ENCODE peak calls at places on chromosome 5, in five cellular contexts. One of them, this sample, is unnamed.
A peak's percentile ranks its signal among the peaks of the same experiment; 100 is the strongest.

GRCh38 chr5:103090791-103091190 is 29.1 kb downstream of the GIN1 start:
- DNase-seq in HCEC 1CT: no peak
- DNase-seq in nephron progenitor cell: no peak
- DNase-seq in neural progenitor cell: no peak
- DNase-seq in GM13977: no peak
- DNase-seq in this sample: no peak

GRCh38 chr5:36398137-36398536 is 96.4 kb upstream of the RANBP3L start:
- DNase-seq in HCEC 1CT: peak; percentile 74
- DNase-seq in nephron progenitor cell: no peak
- DNase-seq in neural progenitor cell: peak; percentile 47
- DNase-seq in GM13977: no peak
- DNase-seq in this sample: no peak

GRCh38 chr5:142057697-142058056 is 44.9 kb upstream of the GNPDA1 start:
- DNase-seq in HCEC 1CT: no peak
- DNase-seq in nephron progenitor cell: no peak
- DNase-seq in neural progenitor cell: no peak
- DNase-seq in GM13977: no peak
- DNase-seq in this sample: no peak

GRCh38 chr5:54387659-54388232 is 67.8 kb upstream of the HSPB3 start:
- DNase-seq in HCEC 1CT: peak; percentile 45
- DNase-seq in nephron progenitor cell: no peak
- DNase-seq in neural progenitor cell: no peak
- DNase-seq in GM13977: peak; percentile 32
- DNase-seq in this sample: no peak

GRCh38 chr5:78778538-78778937 is 130.0 kb upstream of the LHFPL2 start:
- DNase-seq in HCEC 1CT: peak; percentile 79
- DNase-seq in nephron progenitor cell: no peak
- DNase-seq in neural progenitor cell: no peak
- DNase-seq in GM13977: no peak
- DNase-seq in this sample: no peak

GRCh38 chr5:14097998-14098471 is 45.1 kb upstream of the TRIO start:
- DNase-seq in HCEC 1CT: peak; percentile 92
- DNase-seq in nephron progenitor cell: no peak
- DNase-seq in neural progenitor cell: no peak
- DNase-seq in GM13977: no peak
- DNase-seq in this sample: no peak

GRCh38 chr5:64632251-64632650 is 58.1 kb upstream of the SHISAL2B start:
- DNase-seq in HCEC 1CT: peak; percentile 14
- DNase-seq in nephron progenitor cell: no peak
- DNase-seq in neural progenitor cell: no peak
- DNase-seq in GM13977: no peak
- DNase-seq in this sample: no peak

GRCh38 chr5:65525726-65526125 is 37.2 kb downstream of the CENPK start:
- DNase-seq in HCEC 1CT: no peak
- DNase-seq in nephron progenitor cell: no peak
- DNase-seq in neural progenitor cell: no peak
- DNase-seq in GM13977: no peak
- DNase-seq in this sample: no peak

GRCh38 chr5:129067745-129068144 is 26.8 kb upstream of the ISOC1 start:
- DNase-seq in HCEC 1CT: no peak
- DNase-seq in nephron progenitor cell: no peak
- DNase-seq in neural progenitor cell: no peak
- DNase-seq in GM13977: no peak
- DNase-seq in this sample: no peak

GRCh38 chr5:132459031-132459982 is 31.3 kb downstream of the IRF1 start:
- DNase-seq in HCEC 1CT: no peak
- DNase-seq in nephron progenitor cell: no peak
- DNase-seq in neural progenitor cell: no peak
- DNase-seq in GM13977: no peak
- DNase-seq in this sample: no peak

GRCh38 chr5:40736103-40736875 is 19.5 kb downstream of the TTC33 start:
- DNase-seq in HCEC 1CT: peak; percentile 61
- DNase-seq in nephron progenitor cell: no peak
- DNase-seq in neural progenitor cell: peak; percentile 37
- DNase-seq in GM13977: peak; percentile 48
- DNase-seq in this sample: no peak

GRCh38 chr5:5347442-5347841 is 75.0 kb upstream of the ICE1 start:
- DNase-seq in HCEC 1CT: no peak
- DNase-seq in nephron progenitor cell: no peak
- DNase-seq in neural progenitor cell: no peak
- DNase-seq in GM13977: no peak
- DNase-seq in this sample: no peak

GRCh38 chr5:153968761-153969562 is 69.7 kb downstream of the FAM114A2 start:
- DNase-seq in HCEC 1CT: no peak
- DNase-seq in nephron progenitor cell: no peak
- DNase-seq in neural progenitor cell: no peak
- DNase-seq in GM13977: no peak
- DNase-seq in this sample: no peak

GRCh38 chr5:65728219-65728618 is 6.2 kb downstream of the NLN start:
- DNase-seq in HCEC 1CT: peak; percentile 43
- DNase-seq in nephron progenitor cell: no peak
- DNase-seq in neural progenitor cell: no peak
- DNase-seq in GM13977: no peak
- DNase-seq in this sample: no peak

GRCh38 chr5:159833846-159834245 is 82.4 kb upstream of the ADRA1B start:
- DNase-seq in HCEC 1CT: no peak
- DNase-seq in nephron progenitor cell: no peak
- DNase-seq in neural progenitor cell: no peak
- DNase-seq in GM13977: no peak
- DNase-seq in this sample: no peak

GRCh38 chr5:146540421-146540820 is 24.4 kb upstream of the GPR151 start:
- DNase-seq in HCEC 1CT: no peak
- DNase-seq in nephron progenitor cell: no peak
- DNase-seq in neural progenitor cell: no peak
- DNase-seq in GM13977: no peak
- DNase-seq in this sample: no peak

GRCh38 chr5:1014346-1014745 is 5.7 kb downstream of the NKD2 start:
- DNase-seq in HCEC 1CT: no peak
- DNase-seq in nephron progenitor cell: no peak
- DNase-seq in neural progenitor cell: no peak
- DNase-seq in GM13977: no peak
- DNase-seq in this sample: no peak

GRCh38 chr5:34499001-34499734 is 157.0 kb upstream of the RAI14 start:
- DNase-seq in HCEC 1CT: peak; percentile 91
- DNase-seq in nephron progenitor cell: no peak
- DNase-seq in neural progenitor cell: no peak
- DNase-seq in GM13977: no peak
- DNase-seq in this sample: no peak

GRCh38 chr5:98827862-98828261 is 54.4 kb downstream of the RGMB start:
- DNase-seq in HCEC 1CT: no peak
- DNase-seq in nephron progenitor cell: no peak
- DNase-seq in neural progenitor cell: no peak
- DNase-seq in GM13977: no peak
- DNase-seq in this sample: no peak

GRCh38 chr5:135255461-135256178 is 143.4 kb downstream of the MACROH2A1 start:
- DNase-seq in HCEC 1CT: no peak
- DNase-seq in nephron progenitor cell: no peak
- DNase-seq in neural progenitor cell: no peak
- DNase-seq in GM13977: no peak
- DNase-seq in this sample: no peak

GRCh38 chr5:155728146-155728856 is 598.7 kb upstream of the SGCD start:
- DNase-seq in HCEC 1CT: no peak
- DNase-seq in nephron progenitor cell: peak; percentile 72
- DNase-seq in neural progenitor cell: peak; percentile 83
- DNase-seq in GM13977: peak; percentile 30
- DNase-seq in this sample: peak; percentile 29

GRCh38 chr5:95715799-95716461 is 15.2 kb upstream of the RHOBTB3 start:
- DNase-seq in HCEC 1CT: peak; percentile 90
- DNase-seq in nephron progenitor cell: no peak
- DNase-seq in neural progenitor cell: no peak
- DNase-seq in GM13977: peak; percentile 37
- DNase-seq in this sample: no peak

GRCh38 chr5:78526049-78526525 is 122.5 kb downstream of the LHFPL2 start:
- DNase-seq in HCEC 1CT: peak; percentile 87
- DNase-seq in nephron progenitor cell: no peak
- DNase-seq in neural progenitor cell: no peak
- DNase-seq in GM13977: peak; percentile 30
- DNase-seq in this sample: no peak

GRCh38 chr5:146965781-146966659 is 87.5 kb upstream of the PPP2R2B start:
- DNase-seq in HCEC 1CT: peak; percentile 59
- DNase-seq in nephron progenitor cell: peak; percentile 64
- DNase-seq in neural progenitor cell: peak; percentile 82
- DNase-seq in GM13977: peak; percentile 35
- DNase-seq in this sample: peak; percentile 28

GRCh38 chr5:53303105-53303504 is 177.3 kb upstream of the FST start:
- DNase-seq in HCEC 1CT: peak; percentile 96
- DNase-seq in nephron progenitor cell: no peak
- DNase-seq in neural progenitor cell: no peak
- DNase-seq in GM13977: no peak
- DNase-seq in this sample: no peak

GRCh38 chr5:124743534-124744169 is 2.8 kb downstream of the ZNF608 start:
- DNase-seq in HCEC 1CT: no peak
- DNase-seq in nephron progenitor cell: no peak
- DNase-seq in neural progenitor cell: peak; percentile 30
- DNase-seq in GM13977: no peak
- DNase-seq in this sample: no peak

GRCh38 chr5:133327946-133328401 is 276.2 kb downstream of the HSPA4 start:
- DNase-seq in HCEC 1CT: no peak
- DNase-seq in nephron progenitor cell: no peak
- DNase-seq in neural progenitor cell: no peak
- DNase-seq in GM13977: no peak
- DNase-seq in this sample: peak; percentile 16

GRCh38 chr5:168114444-168115017 is 176.9 kb upstream of the WWC1 start:
- DNase-seq in HCEC 1CT: peak; percentile 46
- DNase-seq in nephron progenitor cell: peak; percentile 59
- DNase-seq in neural progenitor cell: peak; percentile 66
- DNase-seq in GM13977: peak; percentile 68
- DNase-seq in this sample: no peak

GRCh38 chr5:131774652-131775367 is 22.0 kb downstream of the FNIP1 start:
- DNase-seq in HCEC 1CT: no peak
- DNase-seq in nephron progenitor cell: no peak
- DNase-seq in neural progenitor cell: no peak
- DNase-seq in GM13977: no peak
- DNase-seq in this sample: no peak

GRCh38 chr5:64301566-64301965 is 135.9 kb downstream of the RNF180 start:
- DNase-seq in HCEC 1CT: no peak
- DNase-seq in nephron progenitor cell: no peak
- DNase-seq in neural progenitor cell: no peak
- DNase-seq in GM13977: no peak
- DNase-seq in this sample: no peak

This sample was measured in dorsolateral prefrontal cortex.